ENCODE peak calls at places on chromosomes 5 and 9, in four cellular contexts. M is kidney, G is mucosa of descending colon, R is astrocyte of the spinal cord. N is an unnamed sample.

GRCh38 chr5:53425598-53426516 is 54.6 kb upstream of the FST start:
- DNase-seq in M (no peak), G (no peak), R (no peak), N (no peak)

GRCh38 chr9:128638580-128638979 is 18.1 kb downstream of the DYNC2I2 start:
- DNase-seq in M (no peak), G (no peak), R (no peak), N (no peak)

GRCh38 chr9:16236326-16236725 is 634.1 kb downstream of the BNC2 start:
- DNase-seq in M (no peak), G (no peak), R (peak), N (peak)

GRCh38 chr5:78829811-78830499 is 155.2 kb downstream of the ARSB start:
- DNase-seq in M (peak), G (peak), R (no peak), N (no peak)

GRCh38 chr5:4164167-4164566 is 568.5 kb downstream of the IRX1 start:
- DNase-seq in M (no peak), G (no peak), R (no peak), N (no peak)

GRCh38 chr5:8019719-8020218 is 150.8 kb downstream of the MTRR start:
- DNase-seq in M (no peak), G (no peak), R (no peak), N (no peak)

GRCh38 chr5:151205411-151205810 is 18.5 kb downstream of the CCDC69 start:
- DNase-seq in M (no peak), G (no peak), R (no peak), N (no peak)

GRCh38 chr9:7209051-7209450 is 451.3 kb downstream of the KDM4C start:
- DNase-seq in M (no peak), G (no peak), R (no peak), N (no peak)

GRCh38 chr9:77063645-77064285 is 44.3 kb downstream of the FOXB2 start:
- DNase-seq in M (no peak), G (no peak), R (peak), N (peak)

GRCh38 chr5:102654559-102655354 is 100.3 kb upstream of the PAM start:
- DNase-seq in M (no peak), G (no peak), R (no peak), N (no peak)

GRCh38 chr9:123678038-123678877 is 251.7 kb downstream of the DENND1A start:
- DNase-seq in M (no peak), G (peak), R (no peak), N (no peak)

GRCh38 chr9:133787749-133788015 is 49.5 kb upstream of the SARDH start:
- DNase-seq in M (peak), G (peak), R (peak), N (no peak)

DNA sequence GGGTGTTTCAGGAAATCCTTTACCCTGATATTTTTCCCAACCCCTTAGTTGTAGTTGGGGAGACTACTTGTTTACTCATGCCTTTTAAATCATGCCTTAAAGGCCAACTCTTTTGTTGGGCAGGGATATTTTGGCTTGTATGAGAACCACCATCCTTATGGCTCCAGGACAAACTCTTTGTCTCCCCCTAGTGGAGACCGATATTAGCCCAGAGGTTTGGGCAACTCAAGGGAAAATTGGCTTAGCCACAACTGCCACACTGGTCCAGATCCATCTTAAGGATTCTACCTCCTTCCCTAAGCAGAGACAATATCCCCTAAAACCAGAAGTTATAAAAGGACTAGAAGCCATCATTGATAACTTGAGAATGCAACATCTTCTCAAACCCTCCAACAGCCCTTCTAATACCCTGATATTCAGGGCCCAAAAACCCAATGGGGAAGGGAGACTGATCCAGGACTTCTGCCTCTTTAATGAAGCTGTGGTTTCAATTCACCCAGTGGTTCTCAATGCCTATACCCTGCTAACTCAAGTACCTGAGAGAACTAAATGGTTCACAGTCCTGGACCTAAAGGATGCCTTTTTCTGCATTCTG is 100.9 kb upstream of the HCN1 start:
- DNase-seq in M (no peak), G (no peak), R (no peak), N (no peak)
- TF ChIP-seq CTCF in M (no peak), G (no peak), R (no peak), N (peak)

GRCh38 chr5:157471709-157472108 is 11.7 kb downstream of the NIPAL4 start:
- DNase-seq in M (no peak), G (no peak), R (no peak), N (peak)
- TF ChIP-seq CTCF in M (peak), G (no peak), R (peak), N (peak)

DNA sequence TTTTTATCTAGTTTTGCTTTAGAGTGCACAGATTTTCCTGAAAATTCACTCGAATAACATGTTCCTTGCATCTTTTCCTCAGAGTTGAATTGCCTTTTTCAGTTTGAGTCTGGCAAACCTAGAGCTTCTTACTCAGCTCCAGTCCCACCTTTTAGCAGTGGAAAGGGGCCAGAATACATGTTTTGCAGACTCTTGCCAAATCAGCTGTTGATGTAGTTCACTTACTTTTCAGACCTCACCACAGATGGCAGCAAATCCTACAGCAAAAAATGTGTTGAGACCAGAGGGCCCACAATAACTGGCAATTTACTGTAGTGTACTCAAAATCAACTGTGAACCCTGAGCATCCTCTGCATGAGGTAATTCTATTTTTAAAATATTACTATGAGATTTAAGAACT is 545.2 kb upstream of the ACO1 start:
- DNase-seq in M (no peak), G (no peak), R (peak), N (no peak)
- TF ChIP-seq CTCF in M (no peak), G (no peak), R (no peak), N (no peak)

DNA sequence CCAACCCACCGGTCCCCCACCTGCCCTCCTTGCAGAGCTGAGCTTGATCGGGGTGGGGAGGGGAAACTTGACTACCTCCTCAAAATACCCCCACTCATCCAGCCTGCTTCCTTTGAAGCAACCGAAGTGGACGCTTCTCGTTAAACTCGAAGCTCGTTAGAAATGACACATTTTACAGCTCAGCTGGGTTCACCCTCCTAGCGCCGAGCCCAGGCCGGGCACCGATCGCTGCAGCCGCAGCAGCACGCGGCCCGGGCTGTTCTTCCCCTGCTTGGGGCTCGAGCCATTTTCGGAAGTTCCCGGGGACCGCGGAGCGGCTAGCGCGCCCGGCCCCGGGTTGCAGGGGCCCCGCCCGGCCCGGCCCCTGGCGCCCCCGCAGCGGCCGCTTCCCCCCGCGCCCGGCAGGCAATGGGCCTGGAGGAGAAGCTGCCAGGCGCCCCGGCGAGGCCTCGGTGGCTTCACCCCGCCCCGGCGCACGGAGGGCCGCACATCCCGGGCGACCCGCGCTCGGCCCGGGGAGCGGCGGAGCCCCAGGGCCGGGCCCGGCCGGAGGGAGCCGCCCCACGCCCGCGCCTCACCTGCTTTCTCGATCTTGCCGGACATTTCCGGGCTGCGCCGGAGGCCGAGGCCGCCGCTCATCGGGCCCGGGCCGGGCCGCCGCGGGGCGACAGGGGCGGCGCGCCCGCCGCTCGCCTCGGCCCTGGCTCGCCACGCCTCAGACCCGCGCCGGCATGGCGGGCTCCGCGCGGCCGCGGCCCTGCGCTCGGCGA is 499 bp downstream of the RAPGEF1 start:
- DNase-seq in M (peak), G (peak), R (peak), N (no peak)
- TF ChIP-seq CTCF in M (no peak), G (no peak), R (no peak), N (no peak)

GRCh38 chr9:126777733-126778132 is 27.1 kb upstream of the ZBTB43 start:
- DNase-seq in M (no peak), G (no peak), R (no peak), N (no peak)
- TF ChIP-seq CTCF in M (no peak), G (no peak), R (no peak), N (peak)

DNA sequence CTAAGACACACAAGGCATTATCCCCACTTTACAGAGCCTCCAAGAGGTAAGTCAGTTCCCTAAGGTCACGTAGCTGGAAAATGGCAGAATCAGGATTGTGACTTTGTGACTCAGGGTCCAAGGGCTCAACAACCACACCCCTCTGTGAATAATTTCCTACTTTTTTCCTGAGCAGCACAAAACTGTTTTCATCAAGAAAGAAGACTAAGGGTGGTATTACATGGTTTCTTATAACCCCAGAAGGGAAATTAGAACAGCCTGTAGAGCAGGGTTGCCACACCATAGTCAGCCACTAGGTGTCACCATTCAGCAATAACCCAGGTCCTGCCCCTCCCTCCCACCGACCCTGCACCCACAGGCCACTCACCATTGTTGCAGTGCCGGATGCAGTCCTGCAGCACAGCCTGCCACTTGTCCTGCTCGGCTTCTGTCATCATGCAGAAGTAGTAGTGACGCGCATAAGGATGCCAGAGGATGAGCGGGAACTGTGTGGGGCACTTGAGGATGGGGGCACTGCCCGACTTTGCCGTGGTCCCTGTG is 72.1 kb downstream of the LRSAM1 start:
- DNase-seq in M (no peak), G (peak), R (peak), N (no peak)
- TF ChIP-seq CTCF in M (peak), G (no peak), R (peak), N (peak)

DNA sequence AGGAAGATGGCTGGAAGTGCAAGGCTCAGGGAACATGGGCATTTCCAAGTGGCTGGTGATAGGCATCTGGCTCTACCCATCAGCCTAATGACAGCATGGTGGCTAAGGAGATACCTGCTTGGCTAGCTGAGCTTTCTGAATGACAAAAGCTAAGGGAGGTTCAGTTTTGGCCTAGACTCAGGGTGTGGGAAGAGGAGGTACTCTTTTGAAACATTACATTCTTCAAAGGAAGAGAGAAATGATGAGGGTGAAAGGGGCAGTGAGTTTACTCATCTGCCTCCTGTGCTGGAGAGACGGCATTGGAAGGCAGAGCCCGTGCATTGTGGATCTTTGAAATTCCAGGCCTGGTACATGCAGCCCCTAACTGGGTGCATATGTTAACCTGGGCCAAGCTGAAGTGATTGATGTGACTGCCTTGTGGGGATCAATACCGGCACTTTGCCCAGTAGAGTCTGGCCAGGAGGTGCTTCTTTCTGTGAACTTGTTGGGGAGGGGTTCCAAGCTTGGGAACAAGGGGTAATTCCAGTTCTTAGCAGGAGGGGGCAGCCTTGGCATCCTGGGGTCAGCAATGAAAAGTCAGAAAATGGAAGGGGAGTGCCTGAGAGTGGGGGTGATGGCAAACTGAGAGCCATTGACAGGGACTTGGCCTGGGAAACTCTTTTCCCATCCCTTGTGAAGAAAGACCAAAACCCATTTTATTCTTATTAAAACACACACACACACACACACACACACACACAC is 108.6 kb downstream of the ACER2 start:
- DNase-seq in M (no peak), G (no peak), R (no peak), N (no peak)
- TF ChIP-seq CTCF in M (no peak), G (no peak), R (peak), N (peak)

GRCh38 chr9:9913276-9913832 is 699.4 kb downstream of the PTPRD start:
- DNase-seq in M (no peak), G (no peak), R (no peak), N (no peak)

GRCh38 chr9:9914174-9914573 is 698.6 kb downstream of the PTPRD start:
- DNase-seq in M (no peak), G (no peak), R (no peak), N (no peak)

GRCh38 chr9:9917400-9917799 is 695.4 kb downstream of the PTPRD start:
- DNase-seq in M (no peak), G (no peak), R (no peak), N (no peak)

DNA sequence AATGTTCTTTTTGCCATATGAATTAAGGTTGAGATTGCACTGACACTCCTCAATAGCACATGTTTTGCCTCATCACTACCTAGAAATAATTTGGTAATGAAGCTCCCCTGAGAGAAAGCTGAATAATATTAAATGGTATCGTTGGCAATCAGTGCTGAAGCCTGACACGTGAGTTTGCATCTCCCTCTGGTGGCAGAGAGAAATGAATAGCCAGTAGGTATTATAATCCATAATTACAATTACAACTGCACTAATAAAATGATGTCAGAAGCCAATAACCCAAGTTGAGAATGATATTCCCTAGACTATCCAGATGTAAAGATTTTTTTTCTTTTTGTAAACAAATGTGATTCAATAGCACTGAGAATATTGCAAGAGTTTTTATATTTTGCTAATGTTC is 700.3 kb downstream of the PTPRD start:
- DNase-seq in M (no peak), G (no peak), R (no peak), N (no peak)
- TF ChIP-seq CTCF in M (no peak), G (no peak), R (peak), N (peak)